ENCODE peak calls at places on chromosome 21, in seven cellular contexts. One of them, this sample, is unnamed.

GRCh38 chr21:29114765-29115164 is 15.7 kb upstream of the MAP3K7CL start:
- DNase-seq in NCI-H446 treated with DMSO at 0.1 percent for 48 hours: no peak
- DNase-seq in WTC11: no peak
- DNase-seq in GM12865: no peak
- DNase-seq in kidney: no peak
- DNase-seq in amniotic stem cell: no peak
- DNase-seq in iris pigment epithelial cell: peak; percentile 94
- DNase-seq in this sample: no peak

GRCh38 chr21:42381347-42381984 is 14.4 kb downstream of the TMPRSS3 start:
- DNase-seq in NCI-H446 treated with DMSO at 0.1 percent for 48 hours: no peak
- DNase-seq in WTC11: peak; percentile 55
- DNase-seq in GM12865: peak; percentile 66
- DNase-seq in kidney: peak; percentile 26
- DNase-seq in amniotic stem cell: peak; percentile 7
- DNase-seq in iris pigment epithelial cell: peak; percentile 43
- DNase-seq in this sample: peak; percentile 69

GRCh38 chr21:39006653-39007417 is 176.4 kb downstream of the PSMG1 start:
- DNase-seq in NCI-H446 treated with DMSO at 0.1 percent for 48 hours: no peak
- DNase-seq in WTC11: no peak
- DNase-seq in GM12865: no peak
- DNase-seq in kidney: peak; percentile 92
- DNase-seq in amniotic stem cell: no peak
- DNase-seq in iris pigment epithelial cell: no peak
- DNase-seq in this sample: no peak

GRCh38 chr21:25625036-25625435 is 14.0 kb upstream of the JAM2 start:
- DNase-seq in NCI-H446 treated with DMSO at 0.1 percent for 48 hours: no peak
- DNase-seq in WTC11: no peak
- DNase-seq in GM12865: no peak
- DNase-seq in kidney: no peak
- DNase-seq in amniotic stem cell: no peak
- DNase-seq in iris pigment epithelial cell: peak; percentile 68
- DNase-seq in this sample: no peak

GRCh38 chr21:33870768-33871167 is 44.8 kb downstream of the ATP5PO start:
- DNase-seq in NCI-H446 treated with DMSO at 0.1 percent for 48 hours: no peak
- DNase-seq in WTC11: no peak
- DNase-seq in GM12865: no peak
- DNase-seq in kidney: no peak
- DNase-seq in amniotic stem cell: no peak
- DNase-seq in iris pigment epithelial cell: peak; percentile 68
- DNase-seq in this sample: peak; percentile 23

GRCh38 chr21:36113647-36114428 is 21.0 kb upstream of the CBR3 start:
- DNase-seq in NCI-H446 treated with DMSO at 0.1 percent for 48 hours: no peak
- DNase-seq in WTC11: no peak
- DNase-seq in GM12865: peak; percentile 24
- DNase-seq in kidney: peak; percentile 85
- DNase-seq in amniotic stem cell: no peak
- DNase-seq in iris pigment epithelial cell: no peak
- DNase-seq in this sample: peak; percentile 77

GRCh38 chr21:46284077-46284644 is 1.2 kb downstream of the MCM3AP start:
- DNase-seq in NCI-H446 treated with DMSO at 0.1 percent for 48 hours: no peak
- DNase-seq in WTC11: no peak
- DNase-seq in GM12865: no peak
- DNase-seq in kidney: no peak
- DNase-seq in amniotic stem cell: no peak
- DNase-seq in iris pigment epithelial cell: peak; percentile 5
- DNase-seq in this sample: no peak

GRCh38 chr21:36549470-36549869 is 69.5 kb upstream of the CLDN14 start:
- DNase-seq in NCI-H446 treated with DMSO at 0.1 percent for 48 hours: no peak
- DNase-seq in WTC11: no peak
- DNase-seq in GM12865: no peak
- DNase-seq in kidney: no peak
- DNase-seq in amniotic stem cell: no peak
- DNase-seq in iris pigment epithelial cell: no peak
- DNase-seq in this sample: no peak

GRCh38 chr21:37153935-37154350 is 80.9 kb downstream of the TTC3 start:
- DNase-seq in NCI-H446 treated with DMSO at 0.1 percent for 48 hours: no peak
- DNase-seq in WTC11: no peak
- DNase-seq in GM12865: no peak
- DNase-seq in kidney: no peak
- DNase-seq in amniotic stem cell: no peak
- DNase-seq in iris pigment epithelial cell: peak; percentile 54
- DNase-seq in this sample: no peak

GRCh38 chr21:33441489-33442477 is 38.0 kb downstream of the TMEM50B start:
- DNase-seq in NCI-H446 treated with DMSO at 0.1 percent for 48 hours: no peak
- DNase-seq in WTC11: no peak
- DNase-seq in GM12865: peak; percentile 93
- DNase-seq in kidney: no peak
- DNase-seq in amniotic stem cell: peak; percentile 35
- DNase-seq in iris pigment epithelial cell: peak; percentile 58
- DNase-seq in this sample: peak; percentile 78

GRCh38 chr21:41167348-41168342 is at the start of gene BACE2:
- DNase-seq in NCI-H446 treated with DMSO at 0.1 percent for 48 hours: no peak
- DNase-seq in WTC11: peak; percentile 69
- DNase-seq in GM12865: peak; percentile 69
- DNase-seq in kidney: peak; percentile 94
- DNase-seq in amniotic stem cell: peak; percentile 63
- DNase-seq in iris pigment epithelial cell: peak; percentile 71
- DNase-seq in this sample: peak; percentile 90

GRCh38 chr21:41712201-41712600 is 54.7 kb downstream of the RIPK4 start:
- DNase-seq in NCI-H446 treated with DMSO at 0.1 percent for 48 hours: no peak
- DNase-seq in WTC11: peak; percentile 58
- DNase-seq in GM12865: no peak
- DNase-seq in kidney: peak; percentile 63
- DNase-seq in amniotic stem cell: no peak
- DNase-seq in iris pigment epithelial cell: no peak
- DNase-seq in this sample: no peak

GRCh38 chr21:45276620-45277019 is 11.1 kb downstream of the POFUT2 start:
- DNase-seq in NCI-H446 treated with DMSO at 0.1 percent for 48 hours: no peak
- DNase-seq in WTC11: peak; percentile 8
- DNase-seq in GM12865: no peak
- DNase-seq in kidney: peak; percentile 52
- DNase-seq in amniotic stem cell: no peak
- DNase-seq in iris pigment epithelial cell: no peak
- DNase-seq in this sample: peak; percentile 48

GRCh38 chr21:16196521-16197208 is 466.9 kb downstream of the USP25 start:
- DNase-seq in NCI-H446 treated with DMSO at 0.1 percent for 48 hours: no peak
- DNase-seq in WTC11: no peak
- DNase-seq in GM12865: no peak
- DNase-seq in kidney: no peak
- DNase-seq in amniotic stem cell: no peak
- DNase-seq in iris pigment epithelial cell: peak; percentile 53
- DNase-seq in this sample: no peak

GRCh38 chr21:41583274-41583790 is 75.4 kb upstream of the TMPRSS2 start:
- DNase-seq in NCI-H446 treated with DMSO at 0.1 percent for 48 hours: no peak
- DNase-seq in WTC11: no peak
- DNase-seq in GM12865: no peak
- DNase-seq in kidney: peak; percentile 88
- DNase-seq in amniotic stem cell: no peak
- DNase-seq in iris pigment epithelial cell: no peak
- DNase-seq in this sample: no peak

GRCh38 chr21:45504021-45504515 is 38.2 kb downstream of the SLC19A1 start:
- DNase-seq in NCI-H446 treated with DMSO at 0.1 percent for 48 hours: no peak
- DNase-seq in WTC11: no peak
- DNase-seq in GM12865: no peak
- DNase-seq in kidney: peak; percentile 42
- DNase-seq in amniotic stem cell: no peak
- DNase-seq in iris pigment epithelial cell: no peak
- DNase-seq in this sample: peak; percentile 70

GRCh38 chr21:45407629-45408247 is 2.8 kb downstream of the COL18A1 start:
- DNase-seq in NCI-H446 treated with DMSO at 0.1 percent for 48 hours: no peak
- DNase-seq in WTC11: no peak
- DNase-seq in GM12865: no peak
- DNase-seq in kidney: peak; percentile 61
- DNase-seq in amniotic stem cell: no peak
- DNase-seq in iris pigment epithelial cell: no peak
- DNase-seq in this sample: peak; percentile 49

GRCh38 chr21:44517175-44517899 is 22.7 kb downstream of the KRTAP10-1 start:
- DNase-seq in NCI-H446 treated with DMSO at 0.1 percent for 48 hours: no peak
- DNase-seq in WTC11: peak; percentile 51
- DNase-seq in GM12865: peak; percentile 41
- DNase-seq in kidney: peak; percentile 45
- DNase-seq in amniotic stem cell: no peak
- DNase-seq in iris pigment epithelial cell: peak; percentile 27
- DNase-seq in this sample: peak; percentile 56

GRCh38 chr21:31874817-31875216 is 2.0 kb downstream of the HUNK start:
- DNase-seq in NCI-H446 treated with DMSO at 0.1 percent for 48 hours: no peak
- DNase-seq in WTC11: peak; percentile 41
- DNase-seq in GM12865: no peak
- DNase-seq in kidney: peak; percentile 78
- DNase-seq in amniotic stem cell: no peak
- DNase-seq in iris pigment epithelial cell: no peak
- DNase-seq in this sample: peak; percentile 64

GRCh38 chr21:46551636-46552241 is 53.1 kb downstream of the S100B start:
- DNase-seq in NCI-H446 treated with DMSO at 0.1 percent for 48 hours: no peak
- DNase-seq in WTC11: peak; percentile 35
- DNase-seq in GM12865: no peak
- DNase-seq in kidney: no peak
- DNase-seq in amniotic stem cell: no peak
- DNase-seq in iris pigment epithelial cell: no peak
- DNase-seq in this sample: peak; percentile 90

GRCh38 chr21:24727803-24728425 is 879.4 kb downstream of the MRPL39 start:
- DNase-seq in NCI-H446 treated with DMSO at 0.1 percent for 48 hours: no peak
- DNase-seq in WTC11: no peak
- DNase-seq in GM12865: no peak
- DNase-seq in kidney: no peak
- DNase-seq in amniotic stem cell: no peak
- DNase-seq in iris pigment epithelial cell: peak; percentile 0
- DNase-seq in this sample: no peak

GRCh38 chr21:33836408-33836807 is 79.2 kb downstream of the ATP5PO start:
- DNase-seq in NCI-H446 treated with DMSO at 0.1 percent for 48 hours: no peak
- DNase-seq in WTC11: no peak
- DNase-seq in GM12865: no peak
- DNase-seq in kidney: no peak
- DNase-seq in amniotic stem cell: no peak
- DNase-seq in iris pigment epithelial cell: no peak
- DNase-seq in this sample: no peak

GRCh38 chr21:42677339-42678117 is 24.1 kb downstream of the PDE9A start:
- DNase-seq in NCI-H446 treated with DMSO at 0.1 percent for 48 hours: no peak
- DNase-seq in WTC11: no peak
- DNase-seq in GM12865: no peak
- DNase-seq in kidney: no peak
- DNase-seq in amniotic stem cell: no peak
- DNase-seq in iris pigment epithelial cell: peak; percentile 87
- DNase-seq in this sample: peak; percentile 29

GRCh38 chr21:46191686-46192575 is 7.7 kb upstream of the SPATC1L start:
- DNase-seq in NCI-H446 treated with DMSO at 0.1 percent for 48 hours: no peak
- DNase-seq in WTC11: no peak
- DNase-seq in GM12865: no peak
- DNase-seq in kidney: peak; percentile 58
- DNase-seq in amniotic stem cell: no peak
- DNase-seq in iris pigment epithelial cell: no peak
- DNase-seq in this sample: no peak

GRCh38 chr21:28144089-28144488 is 848.6 kb downstream of the LTN1 start:
- DNase-seq in NCI-H446 treated with DMSO at 0.1 percent for 48 hours: no peak
- DNase-seq in WTC11: no peak
- DNase-seq in GM12865: no peak
- DNase-seq in kidney: no peak
- DNase-seq in amniotic stem cell: no peak
- DNase-seq in iris pigment epithelial cell: no peak
- DNase-seq in this sample: no peak

GRCh38 chr21:28132713-28133112 is 860.0 kb downstream of the LTN1 start:
- DNase-seq in NCI-H446 treated with DMSO at 0.1 percent for 48 hours: no peak
- DNase-seq in WTC11: no peak
- DNase-seq in GM12865: no peak
- DNase-seq in kidney: no peak
- DNase-seq in amniotic stem cell: no peak
- DNase-seq in iris pigment epithelial cell: no peak
- DNase-seq in this sample: no peak

GRCh38 chr21:22885079-22885478 is 1886.9 kb downstream of the NCAM2 start:
- DNase-seq in NCI-H446 treated with DMSO at 0.1 percent for 48 hours: no peak
- DNase-seq in WTC11: no peak
- DNase-seq in GM12865: no peak
- DNase-seq in kidney: no peak
- DNase-seq in amniotic stem cell: no peak
- DNase-seq in iris pigment epithelial cell: peak; percentile 18
- DNase-seq in this sample: no peak

GRCh38 chr21:34743831-34744230 is 75.0 kb downstream of the CLIC6 start:
- DNase-seq in NCI-H446 treated with DMSO at 0.1 percent for 48 hours: no peak
- DNase-seq in WTC11: no peak
- DNase-seq in GM12865: no peak
- DNase-seq in kidney: no peak
- DNase-seq in amniotic stem cell: peak; percentile 15
- DNase-seq in iris pigment epithelial cell: peak; percentile 59
- DNase-seq in this sample: no peak

GRCh38 chr21:44890961-44891541 is 17.6 kb upstream of the PTTG1IP start:
- DNase-seq in NCI-H446 treated with DMSO at 0.1 percent for 48 hours: no peak
- DNase-seq in WTC11: no peak
- DNase-seq in GM12865: no peak
- DNase-seq in kidney: no peak
- DNase-seq in amniotic stem cell: no peak
- DNase-seq in iris pigment epithelial cell: no peak
- DNase-seq in this sample: peak; percentile 78

GRCh38 chr21:15729674-15730483 is at the start of gene USP25:
- DNase-seq in NCI-H446 treated with DMSO at 0.1 percent for 48 hours: peak; percentile 61
- DNase-seq in WTC11: peak; percentile 84
- DNase-seq in GM12865: peak; percentile 91
- DNase-seq in kidney: peak; percentile 97
- DNase-seq in amniotic stem cell: peak; percentile 37
- DNase-seq in iris pigment epithelial cell: peak; percentile 63
- DNase-seq in this sample: peak; percentile 98

GRCh38 chr21:33947451-33948095 is 32.0 kb upstream of the ATP5PO start:
- DNase-seq in NCI-H446 treated with DMSO at 0.1 percent for 48 hours: peak; percentile 71
- DNase-seq in WTC11: peak; percentile 62
- DNase-seq in GM12865: peak; percentile 90
- DNase-seq in kidney: peak; percentile 91
- DNase-seq in amniotic stem cell: peak; percentile 96
- DNase-seq in iris pigment epithelial cell: peak; percentile 98
- DNase-seq in this sample: no peak

GRCh38 chr21:15063821-15064575 is 802 bp downstream of the NRIP1 start:
- DNase-seq in NCI-H446 treated with DMSO at 0.1 percent for 48 hours: no peak
- DNase-seq in WTC11: peak; percentile 51
- DNase-seq in GM12865: no peak
- DNase-seq in kidney: peak; percentile 89
- DNase-seq in amniotic stem cell: no peak
- DNase-seq in iris pigment epithelial cell: peak; percentile 37
- DNase-seq in this sample: no peak